ENCODE peak calls at places on chromosomes 7 and 10, in ten cellular contexts. One of them, this sample, is unnamed.

GRCh38 chr7:92590711-92591310 is 621 bp upstream of the FAM133B start:
- DNase-seq in NT2/D1: no peak
- DNase-seq in non-pigmented ciliary epithelial cell: no peak
- DNase-seq in Kasumi-1: no peak
- DNase-seq in activated CD4-positive, alpha-beta T cell treated with anti-CD3 and anti-CD28 coated beads for 48 hours: no peak
- DNase-seq in ovary: no peak
- DNase-seq in activated effector memory CD4-positive, alpha-beta T cell treated with anti-CD3 and anti-CD28 coated beads, Interleukin-2, amount 50 U/mL, for 16 hours: no peak
- DNase-seq in germinal center: no peak
- DNase-seq in dorsolateral prefrontal cortex: no peak
- DNase-seq in left cardiac atrium: no peak
- DNase-seq in this sample: no peak

GRCh38 chr10:86365346-86366032 is 1.1 kb downstream of the GRID1 start:
- DNase-seq in NT2/D1: no peak
- DNase-seq in non-pigmented ciliary epithelial cell: no peak
- DNase-seq in Kasumi-1: no peak
- DNase-seq in activated CD4-positive, alpha-beta T cell treated with anti-CD3 and anti-CD28 coated beads for 48 hours: no peak
- DNase-seq in ovary: peak
- DNase-seq in activated effector memory CD4-positive, alpha-beta T cell treated with anti-CD3 and anti-CD28 coated beads, Interleukin-2, amount 50 U/mL, for 16 hours: peak
- DNase-seq in germinal center: no peak
- DNase-seq in dorsolateral prefrontal cortex: peak
- DNase-seq in left cardiac atrium: no peak
- DNase-seq in this sample: no peak

GRCh38 chr10:73577788-73578187 is 13.4 kb downstream of the USP54 start:
- DNase-seq in NT2/D1: no peak
- DNase-seq in non-pigmented ciliary epithelial cell: no peak
- DNase-seq in Kasumi-1: no peak
- DNase-seq in activated CD4-positive, alpha-beta T cell treated with anti-CD3 and anti-CD28 coated beads for 48 hours: no peak
- DNase-seq in ovary: peak
- DNase-seq in activated effector memory CD4-positive, alpha-beta T cell treated with anti-CD3 and anti-CD28 coated beads, Interleukin-2, amount 50 U/mL, for 16 hours: no peak
- DNase-seq in germinal center: no peak
- DNase-seq in dorsolateral prefrontal cortex: no peak
- DNase-seq in left cardiac atrium: peak
- DNase-seq in this sample: peak

GRCh38 chr10:43231523-43232078 is 35.3 kb downstream of the RASGEF1A start:
- DNase-seq in NT2/D1: no peak
- DNase-seq in non-pigmented ciliary epithelial cell: no peak
- DNase-seq in Kasumi-1: peak
- DNase-seq in activated CD4-positive, alpha-beta T cell treated with anti-CD3 and anti-CD28 coated beads for 48 hours: peak
- DNase-seq in ovary: peak
- DNase-seq in activated effector memory CD4-positive, alpha-beta T cell treated with anti-CD3 and anti-CD28 coated beads, Interleukin-2, amount 50 U/mL, for 16 hours: peak
- DNase-seq in germinal center: no peak
- DNase-seq in dorsolateral prefrontal cortex: peak
- DNase-seq in left cardiac atrium: peak
- DNase-seq in this sample: no peak

GRCh38 chr10:76251773-76252617 is 820.6 kb downstream of the LRMDA start:
- DNase-seq in NT2/D1: no peak
- DNase-seq in non-pigmented ciliary epithelial cell: no peak
- DNase-seq in Kasumi-1: no peak
- DNase-seq in activated CD4-positive, alpha-beta T cell treated with anti-CD3 and anti-CD28 coated beads for 48 hours: no peak
- DNase-seq in ovary: peak
- DNase-seq in activated effector memory CD4-positive, alpha-beta T cell treated with anti-CD3 and anti-CD28 coated beads, Interleukin-2, amount 50 U/mL, for 16 hours: no peak
- DNase-seq in germinal center: no peak
- DNase-seq in dorsolateral prefrontal cortex: no peak
- DNase-seq in left cardiac atrium: no peak
- DNase-seq in this sample: no peak

GRCh38 chr7:107147464-107148214 is 21.2 kb upstream of the HBP1 start:
- DNase-seq in NT2/D1: no peak
- DNase-seq in non-pigmented ciliary epithelial cell: no peak
- DNase-seq in Kasumi-1: peak
- DNase-seq in activated CD4-positive, alpha-beta T cell treated with anti-CD3 and anti-CD28 coated beads for 48 hours: peak
- DNase-seq in ovary: no peak
- DNase-seq in activated effector memory CD4-positive, alpha-beta T cell treated with anti-CD3 and anti-CD28 coated beads, Interleukin-2, amount 50 U/mL, for 16 hours: peak
- DNase-seq in germinal center: peak
- DNase-seq in dorsolateral prefrontal cortex: no peak
- DNase-seq in left cardiac atrium: no peak
- DNase-seq in this sample: no peak

GRCh38 chr10:1187855-1188555 is 131.8 kb downstream of the WDR37 start:
- DNase-seq in NT2/D1: no peak
- DNase-seq in non-pigmented ciliary epithelial cell: no peak
- DNase-seq in Kasumi-1: no peak
- DNase-seq in activated CD4-positive, alpha-beta T cell treated with anti-CD3 and anti-CD28 coated beads for 48 hours: no peak
- DNase-seq in ovary: no peak
- DNase-seq in activated effector memory CD4-positive, alpha-beta T cell treated with anti-CD3 and anti-CD28 coated beads, Interleukin-2, amount 50 U/mL, for 16 hours: peak
- DNase-seq in germinal center: no peak
- DNase-seq in dorsolateral prefrontal cortex: no peak
- DNase-seq in left cardiac atrium: no peak
- DNase-seq in this sample: peak

GRCh38 chr10:31157125-31157983 is 125.7 kb upstream of the ZNF438 start:
- DNase-seq in NT2/D1: no peak
- DNase-seq in non-pigmented ciliary epithelial cell: peak
- DNase-seq in Kasumi-1: no peak
- DNase-seq in activated CD4-positive, alpha-beta T cell treated with anti-CD3 and anti-CD28 coated beads for 48 hours: no peak
- DNase-seq in ovary: peak
- DNase-seq in activated effector memory CD4-positive, alpha-beta T cell treated with anti-CD3 and anti-CD28 coated beads, Interleukin-2, amount 50 U/mL, for 16 hours: no peak
- DNase-seq in germinal center: no peak
- DNase-seq in dorsolateral prefrontal cortex: peak
- DNase-seq in left cardiac atrium: peak
- DNase-seq in this sample: no peak

GRCh38 chr7:124276005-124276606 is 243.2 kb upstream of the TMEM229A start:
- DNase-seq in NT2/D1: peak
- DNase-seq in non-pigmented ciliary epithelial cell: no peak
- DNase-seq in Kasumi-1: peak
- DNase-seq in activated CD4-positive, alpha-beta T cell treated with anti-CD3 and anti-CD28 coated beads for 48 hours: peak
- DNase-seq in ovary: no peak
- DNase-seq in activated effector memory CD4-positive, alpha-beta T cell treated with anti-CD3 and anti-CD28 coated beads, Interleukin-2, amount 50 U/mL, for 16 hours: no peak
- DNase-seq in germinal center: peak
- DNase-seq in dorsolateral prefrontal cortex: no peak
- DNase-seq in left cardiac atrium: no peak
- DNase-seq in this sample: no peak

GRCh38 chr10:114538544-114538906 is 119.5 kb downstream of the ABLIM1 start:
- DNase-seq in NT2/D1: no peak
- DNase-seq in non-pigmented ciliary epithelial cell: no peak
- DNase-seq in Kasumi-1: no peak
- DNase-seq in activated CD4-positive, alpha-beta T cell treated with anti-CD3 and anti-CD28 coated beads for 48 hours: peak
- DNase-seq in ovary: no peak
- DNase-seq in activated effector memory CD4-positive, alpha-beta T cell treated with anti-CD3 and anti-CD28 coated beads, Interleukin-2, amount 50 U/mL, for 16 hours: peak
- DNase-seq in germinal center: no peak
- DNase-seq in dorsolateral prefrontal cortex: no peak
- DNase-seq in left cardiac atrium: no peak
- DNase-seq in this sample: no peak

GRCh38 chr7:121084748-121085336 is 96.3 kb downstream of the CPED1 start:
- DNase-seq in NT2/D1: no peak
- DNase-seq in non-pigmented ciliary epithelial cell: peak
- DNase-seq in Kasumi-1: no peak
- DNase-seq in activated CD4-positive, alpha-beta T cell treated with anti-CD3 and anti-CD28 coated beads for 48 hours: no peak
- DNase-seq in ovary: peak
- DNase-seq in activated effector memory CD4-positive, alpha-beta T cell treated with anti-CD3 and anti-CD28 coated beads, Interleukin-2, amount 50 U/mL, for 16 hours: no peak
- DNase-seq in germinal center: no peak
- DNase-seq in dorsolateral prefrontal cortex: no peak
- DNase-seq in left cardiac atrium: no peak
- DNase-seq in this sample: no peak

GRCh38 chr10:21675157-21675796 is 141.2 kb downstream of the MLLT10 start:
- DNase-seq in NT2/D1: peak
- DNase-seq in non-pigmented ciliary epithelial cell: no peak
- DNase-seq in Kasumi-1: peak
- DNase-seq in activated CD4-positive, alpha-beta T cell treated with anti-CD3 and anti-CD28 coated beads for 48 hours: peak
- DNase-seq in ovary: no peak
- DNase-seq in activated effector memory CD4-positive, alpha-beta T cell treated with anti-CD3 and anti-CD28 coated beads, Interleukin-2, amount 50 U/mL, for 16 hours: peak
- DNase-seq in germinal center: peak
- DNase-seq in dorsolateral prefrontal cortex: no peak
- DNase-seq in left cardiac atrium: peak
- DNase-seq in this sample: no peak

GRCh38 chr10:5589963-5590511 is 65.3 kb downstream of the CALML3 start:
- DNase-seq in NT2/D1: no peak
- DNase-seq in non-pigmented ciliary epithelial cell: no peak
- DNase-seq in Kasumi-1: no peak
- DNase-seq in activated CD4-positive, alpha-beta T cell treated with anti-CD3 and anti-CD28 coated beads for 48 hours: peak
- DNase-seq in ovary: no peak
- DNase-seq in activated effector memory CD4-positive, alpha-beta T cell treated with anti-CD3 and anti-CD28 coated beads, Interleukin-2, amount 50 U/mL, for 16 hours: peak
- DNase-seq in germinal center: no peak
- DNase-seq in dorsolateral prefrontal cortex: no peak
- DNase-seq in left cardiac atrium: no peak
- DNase-seq in this sample: no peak

This sample was measured in caudate nucleus.